ENCODE peak calls at places on chromosomes 13 and 19, in eight cellular contexts. R, L, C, P, D, G, E and O are unnamed samples.

GRCh38 chr19:38452430-38453366 is 19.2 kb downstream of the RYR1 start:
- DNase-seq in R (no peak), L (no peak), C (no peak), P (peak), D (no peak), G (no peak), E (peak), O (no peak)

GRCh38 chr19:8097198-8097597 is 44.6 kb downstream of the CCL25 start:
- DNase-seq in R (no peak), L (no peak), C (no peak), P (no peak), D (no peak), G (no peak), E (no peak), O (no peak)

GRCh38 chr13:93769126-93769525 is 542.5 kb downstream of the GPC6 start:
- DNase-seq in R (no peak), L (no peak), C (no peak), P (no peak), D (no peak), G (no peak), E (no peak), O (no peak)

GRCh38 chr19:40191836-40192646 is 815 bp downstream of the MAP3K10 start:
- DNase-seq in R (no peak), L (peak), C (peak), P (peak), D (no peak), G (no peak), E (peak), O (peak)

GRCh38 chr19:16327911-16328823 is 3.5 kb downstream of the KLF2 start:
- DNase-seq in R (peak), L (no peak), C (no peak), P (no peak), D (no peak), G (peak), E (peak), O (peak)

GRCh38 chr13:43433691-43434121 is 353.1 kb downstream of the ENOX1 start:
- DNase-seq in R (no peak), L (peak), C (no peak), P (no peak), D (no peak), G (no peak), E (no peak), O (no peak)

GRCh38 chr19:1236566-1236965 is 1.2 kb downstream of the CBARP start:
- DNase-seq in R (no peak), L (no peak), C (no peak), P (no peak), D (no peak), G (no peak), E (no peak), O (no peak)

GRCh38 chr19:28427256-28428083 is 785.5 kb downstream of the UQCRFS1 start:
- DNase-seq in R (no peak), L (no peak), C (no peak), P (no peak), D (no peak), G (no peak), E (no peak), O (no peak)

GRCh38 chr13:30774214-30774730 is 38.9 kb downstream of the ALOX5AP start:
- DNase-seq in R (no peak), L (no peak), C (no peak), P (no peak), D (no peak), G (no peak), E (no peak), O (no peak)

GRCh38 chr13:102580552-102581169 is 16.1 kb upstream of the TPP2 start:
- DNase-seq in R (no peak), L (peak), C (no peak), P (no peak), D (peak), G (no peak), E (peak), O (no peak)

DNA sequence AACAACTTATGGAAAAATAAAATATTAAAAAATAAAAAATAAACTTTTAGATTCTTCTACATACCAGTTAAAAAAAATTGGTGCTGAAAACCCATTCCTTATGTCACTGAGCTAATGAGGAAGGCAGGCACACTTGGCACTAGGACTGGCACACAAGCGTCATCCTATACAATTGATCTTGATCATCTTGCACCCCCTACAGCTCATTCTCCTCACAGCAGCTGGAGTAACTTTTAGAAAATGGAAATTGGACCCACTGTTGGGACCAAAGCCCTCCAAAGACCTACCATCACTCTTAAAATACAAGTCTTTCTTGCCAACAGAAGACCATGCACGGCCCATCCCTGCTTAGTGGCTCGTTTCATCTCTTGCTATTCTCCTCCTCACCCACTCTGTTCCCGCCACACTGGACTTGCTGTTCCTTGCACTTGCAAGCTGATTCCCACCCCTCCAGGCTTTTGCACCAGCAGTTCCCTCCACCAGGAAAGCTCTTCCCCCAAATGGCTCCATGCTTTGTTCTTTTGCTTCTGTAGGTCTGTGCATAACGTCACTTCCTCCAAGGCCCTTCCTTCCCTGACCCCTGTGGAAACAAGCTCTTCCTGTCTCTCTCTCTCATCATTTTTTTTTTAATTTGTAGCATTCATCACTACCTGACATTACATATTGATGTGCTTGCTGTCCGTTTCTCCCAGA is 11.6 kb downstream of the CTU1 start:
- DNase-seq in R (no peak), L (no peak), C (no peak), P (peak), D (no peak), G (peak), E (no peak), O (no peak)
- TF ChIP-seq CTCF in R (peak), L (peak), C (peak), P (peak), D (no peak), G (peak), E (no peak), O (no peak)

DNA sequence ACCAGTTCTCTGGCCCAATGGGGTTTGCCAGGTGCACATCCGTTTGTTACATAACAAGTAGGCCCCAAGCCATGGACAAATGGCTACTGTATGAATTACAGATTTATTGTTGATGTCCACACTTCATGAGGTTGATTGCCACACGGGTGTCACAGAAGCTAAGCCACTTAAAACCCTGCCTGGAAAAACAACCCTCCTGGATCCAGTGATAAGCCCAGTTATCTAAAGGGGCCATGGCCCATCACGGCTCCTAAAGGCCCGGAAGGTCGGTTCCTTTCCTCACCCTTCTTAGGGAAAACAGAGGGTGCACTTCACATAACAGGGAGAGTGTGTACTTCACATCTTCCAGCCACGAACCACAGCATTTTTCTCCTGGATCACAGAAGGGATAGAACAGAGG is 4.1 kb downstream of the TMEM272 start:
- DNase-seq in R (no peak), L (no peak), C (no peak), P (no peak), D (no peak), G (no peak), E (no peak), O (no peak)
- TF ChIP-seq CTCF in R (no peak), L (no peak), C (no peak), P (no peak), D (no peak), G (no peak), E (no peak), O (no peak)

DNA sequence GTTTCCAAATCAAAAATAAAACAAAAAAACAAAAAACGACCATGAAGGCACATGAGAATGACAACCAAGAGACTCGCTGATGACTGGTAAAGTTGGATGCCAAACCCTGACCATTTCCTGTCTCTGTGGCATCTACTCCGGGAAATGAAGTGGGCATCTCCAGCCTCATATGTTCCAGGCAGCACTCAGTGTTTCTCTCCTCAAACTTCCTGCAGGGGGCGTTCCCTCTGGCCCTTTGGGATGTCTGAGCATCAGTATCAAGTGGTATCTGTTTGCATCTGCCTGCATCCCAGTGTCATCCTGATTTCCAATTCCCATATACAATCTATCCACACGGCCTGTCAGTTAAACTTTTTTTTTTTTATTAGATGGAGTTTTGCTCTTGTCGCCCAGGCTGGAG is 9.8 kb upstream of the SIGLEC12 start:
- DNase-seq in R (no peak), L (no peak), C (no peak), P (no peak), D (no peak), G (no peak), E (no peak), O (no peak)
- TF ChIP-seq CTCF in R (no peak), L (peak), C (no peak), P (peak), D (peak), G (no peak), E (no peak), O (no peak)

GRCh38 chr19:48813123-48813911 is 2.5 kb upstream of the BCAT2 start:
- DNase-seq in R (no peak), L (no peak), C (no peak), P (no peak), D (no peak), G (no peak), E (no peak), O (no peak)
- TF ChIP-seq CTCF in R (no peak), L (peak), C (no peak), P (no peak), D (peak), G (peak), E (no peak), O (peak)

GRCh38 chr13:108215428-108215827 is at the start of gene LIG4:
- DNase-seq in R (peak), L (peak), C (peak), P (peak), D (peak), G (peak), E (peak), O (peak)

GRCh38 chr13:108214511-108215383 is 589 bp downstream of the LIG4 start:
- DNase-seq in R (no peak), L (no peak), C (no peak), P (no peak), D (no peak), G (peak), E (peak), O (peak)

GRCh38 chr13:108218044-108218974 is at the start of gene ABHD13:
- DNase-seq in R (peak), L (peak), C (peak), P (peak), D (peak), G (peak), E (peak), O (peak)

GRCh38 chr13:108213946-108214345 is 1.4 kb downstream of the LIG4 start:
- DNase-seq in R (no peak), L (no peak), C (no peak), P (no peak), D (no peak), G (no peak), E (no peak), O (no peak)

GRCh38 chr13:108212901-108213300 is 2.4 kb downstream of the LIG4 start:
- DNase-seq in R (no peak), L (no peak), C (no peak), P (no peak), D (no peak), G (no peak), E (no peak), O (no peak)
- TF ChIP-seq CTCF in R (no peak), L (no peak), C (no peak), P (no peak), D (no peak), G (no peak), E (no peak), O (no peak)

DNA sequence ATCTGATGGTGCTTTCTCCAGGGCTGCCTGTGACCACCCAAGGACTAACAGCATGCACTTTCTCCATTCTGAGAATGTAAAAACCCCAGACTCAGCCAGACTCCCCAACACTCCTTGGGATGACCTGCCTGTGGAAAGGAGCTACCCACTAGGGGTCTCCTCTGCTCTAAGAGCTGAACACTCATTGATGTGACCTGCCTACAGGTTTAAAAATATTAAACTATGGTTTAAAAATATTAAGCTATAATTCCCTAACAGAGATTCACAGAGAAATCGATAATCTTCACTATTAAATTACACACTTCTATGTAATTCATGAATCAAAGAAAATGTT is 696.2 kb upstream of the SLITRK5 start:
- DNase-seq in R (no peak), L (no peak), C (no peak), P (no peak), D (no peak), G (no peak), E (no peak), O (no peak)
- TF ChIP-seq CTCF in R (no peak), L (no peak), C (no peak), P (no peak), D (no peak), G (peak), E (no peak), O (no peak)

GRCh38 chr13:61286148-61286745 is 129.4 kb downstream of the PCDH20 start:
- DNase-seq in R (no peak), L (peak), C (no peak), P (no peak), D (no peak), G (no peak), E (no peak), O (no peak)
- TF ChIP-seq CTCF in R (no peak), L (peak), C (no peak), P (no peak), D (no peak), G (peak), E (no peak), O (peak)